ENCODE peak calls at places on chromosomes 3 and 15, in ten cellular contexts. G is hepatocyte, L is tibial artery, C is mesothelial cell of epicardium, H is AG04450, F is H9, M is endothelial cell, A is H1, X is neural crest cell, R is neural progenitor cell. S is an unnamed sample.

GRCh38 chr3:15404767-15405166 is 22.6 kb downstream of the METTL6 start:
- DNase-seq in X (no peak), G (no peak), A (no peak), C (no peak), H (no peak), F (no peak), R (no peak), L (no peak), M (no peak), S (no peak)

GRCh38 chr3:169813757-169814517 is 1.2 kb upstream of the LRRC34 start:
- DNase-seq in R (peak; percentile 41), A (peak; percentile 54), H (no peak), F (peak; percentile 82), M (no peak), X (no peak), G (peak; percentile 25), C (no peak), L (no peak), S (no peak)

GRCh38 chr3:112778298-112779008 is 68.2 kb downstream of the CD200R1L start:
- DNase-seq in X (no peak), L (no peak), M (no peak), H (peak; percentile 41), G (no peak), F (no peak), A (no peak), R (no peak), C (no peak), S (no peak)

GRCh38 chr3:33915796-33916589 is 117.6 kb downstream of the PDCD6IP start:
- DNase-seq in A (peak; percentile 5), M (no peak), G (no peak), H (no peak), F (no peak), C (no peak), X (no peak), L (no peak), R (peak; percentile 40), S (no peak)

GRCh38 chr15:82371649-82372048 is 22.4 kb upstream of the GOLGA6L10 start:
- DNase-seq in R (no peak), X (no peak), G (no peak), L (no peak), A (no peak), C (no peak), F (no peak), M (no peak), H (no peak), S (no peak)

GRCh38 chr3:41751597-41751996 is 210.3 kb downstream of the ULK4 start:
- DNase-seq in R (no peak), G (no peak), L (no peak), X (no peak), C (no peak), M (no peak), H (no peak), F (no peak), A (no peak), S (no peak)

GRCh38 chr3:57160046-57160730 is 5.0 kb downstream of the IL17RD start:
- DNase-seq in R (peak; percentile 37), F (peak; percentile 74), M (no peak), L (no peak), G (no peak), C (no peak), A (no peak), H (no peak), X (no peak), S (no peak)

GRCh38 chr3:33170531-33170930 is 48.1 kb downstream of the SUSD5 start:
- DNase-seq in M (no peak), X (no peak), H (no peak), R (no peak), F (no peak), A (no peak), L (no peak), G (no peak), C (no peak), S (no peak)

GRCh38 chr15:60397772-60398445 is at the start of gene ANXA2:
- DNase-seq in X (no peak), R (peak; percentile 67), F (peak; percentile 86), L (peak; percentile 85), M (peak; percentile 57), G (peak; percentile 97), H (no peak), C (peak; percentile 60), A (no peak), S (peak; percentile 81)

GRCh38 chr15:100718075-100718980 is 115.9 kb downstream of the ASB7 start:
- DNase-seq in M (no peak), C (no peak), X (no peak), A (no peak), G (no peak), R (no peak), H (no peak), L (no peak), F (peak; percentile 11), S (peak; percentile 44)
- TF ChIP-seq CTCF in M (no peak), C (no peak), X (no peak), A (no peak), G (no peak), R (no peak), H (no peak), L (no peak), F (no peak), S (no peak)

DNA sequence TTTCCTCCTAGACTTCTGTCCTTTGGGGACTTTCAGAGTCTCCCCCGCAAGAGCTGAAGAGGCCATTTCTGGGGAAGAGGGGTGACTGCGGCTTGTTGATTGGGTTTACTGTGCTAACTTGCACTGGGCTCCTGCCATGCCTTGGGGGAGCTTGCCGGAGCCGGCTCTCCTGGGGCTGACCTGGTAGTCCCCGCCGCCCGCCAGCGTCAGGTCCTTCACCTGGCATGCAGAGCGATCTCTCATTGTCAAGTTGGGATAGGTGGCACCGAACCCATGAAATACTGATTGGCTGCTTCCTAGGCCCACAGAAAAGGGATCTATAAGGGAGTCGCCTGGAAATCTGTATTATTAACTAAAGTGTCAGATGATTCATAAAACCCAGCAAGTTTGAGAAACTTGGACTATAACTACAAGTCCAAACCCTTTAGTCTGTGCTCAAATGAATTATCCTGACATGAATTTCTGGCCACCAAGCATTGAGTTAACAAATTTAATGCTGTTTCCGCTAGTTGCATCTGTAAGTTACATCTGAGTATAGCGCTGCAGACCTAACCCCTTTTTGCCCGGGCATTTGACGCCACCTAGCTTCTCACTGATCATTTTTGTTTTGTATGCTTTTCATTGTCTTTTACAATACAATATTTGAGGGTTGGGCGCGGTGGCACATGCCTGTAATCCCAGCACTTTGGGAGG is 605 bp upstream of the IMP3 start:
- DNase-seq in X (no peak), C (no peak), F (no peak), A (no peak), R (peak; percentile 33), L (no peak), H (no peak), M (no peak), G (peak; percentile 56), S (no peak)
- TF ChIP-seq CTCF in X (no peak), C (no peak), F (peak; percentile 24), A (no peak), R (peak; percentile 27), L (no peak), H (peak; percentile 31), M (no peak), G (peak; percentile 36), S (peak; percentile 31)

GRCh38 chr3:124584552-124585391 is 145.5 kb upstream of the UMPS start:
- DNase-seq in F (peak; percentile 90), X (peak; percentile 54), C (peak; percentile 41), M (peak; percentile 91), G (peak; percentile 90), H (no peak), R (peak; percentile 90), A (no peak), L (peak; percentile 67), S (peak; percentile 73)

GRCh38 chr3:124584245-124584551 is 146.1 kb upstream of the UMPS start:
- DNase-seq in X (no peak), C (no peak), M (no peak), R (no peak), F (no peak), G (no peak), A (no peak), L (no peak), H (no peak), S (no peak)

GRCh38 chr3:124587053-124587408 is 143.2 kb upstream of the UMPS start:
- DNase-seq in C (no peak), R (peak; percentile 8), X (no peak), F (peak; percentile 40), L (no peak), G (peak; percentile 58), A (no peak), M (peak; percentile 8), H (no peak), S (no peak)

GRCh38 chr3:124588036-124588435 is 142.2 kb upstream of the UMPS start:
- DNase-seq in G (no peak), X (no peak), H (no peak), M (no peak), C (no peak), F (no peak), R (no peak), L (no peak), A (no peak), S (no peak)

DNA sequence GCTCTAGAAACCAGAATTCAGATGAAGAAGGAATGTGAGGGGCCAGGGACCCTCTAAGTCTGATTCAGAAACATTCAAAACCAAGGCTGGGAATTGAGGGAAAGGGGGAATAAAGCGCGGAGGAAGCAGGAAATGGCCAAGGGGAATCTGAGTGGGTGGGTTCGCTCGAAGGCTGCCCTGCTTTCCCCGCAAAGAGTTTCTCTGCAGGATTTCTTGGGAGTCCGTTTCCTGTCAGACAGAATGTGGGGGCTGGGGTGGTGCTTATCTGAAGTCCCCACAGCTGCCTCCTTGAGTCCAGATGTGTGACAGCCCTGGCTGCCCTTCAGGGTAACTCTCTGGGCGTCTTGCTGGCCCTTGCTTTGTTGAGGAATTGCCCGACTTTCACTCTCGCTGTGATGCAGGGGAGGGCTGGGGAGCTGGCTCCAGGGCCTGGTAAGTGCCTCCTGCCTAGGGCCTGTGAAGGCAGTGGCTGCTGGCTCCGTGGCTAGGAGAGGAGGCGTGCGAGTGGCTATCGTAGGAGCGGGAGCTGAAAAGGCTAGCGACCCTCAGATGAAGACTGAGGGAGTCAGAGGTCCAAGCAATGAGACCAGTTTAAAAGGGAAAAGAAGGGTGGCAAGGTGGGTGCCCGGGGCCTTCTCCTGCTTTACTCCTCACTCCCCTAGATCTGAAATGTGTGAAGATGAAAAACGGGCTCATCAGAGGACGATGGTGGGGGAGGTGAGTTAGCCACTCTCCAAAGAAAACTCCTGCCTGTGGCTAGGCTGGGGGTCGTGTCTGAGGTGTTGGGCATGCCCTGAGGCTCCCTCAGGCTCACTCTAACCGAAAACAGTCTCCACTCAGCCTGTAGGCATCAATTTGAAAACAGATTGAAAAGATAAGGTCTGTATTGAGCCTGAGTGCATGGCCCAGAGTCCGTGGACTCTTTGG is 143.9 kb upstream of the UMPS start:
- DNase-seq in A (no peak), H (no peak), R (peak; percentile 68), F (peak; percentile 70), C (no peak), L (no peak), M (peak; percentile 43), G (peak; percentile 27), X (no peak), S (no peak)
- TF ChIP-seq CTCF in A (no peak), H (no peak), R (no peak), F (no peak), C (no peak), L (no peak), M (no peak), G (no peak), X (no peak), S (no peak)

DNA sequence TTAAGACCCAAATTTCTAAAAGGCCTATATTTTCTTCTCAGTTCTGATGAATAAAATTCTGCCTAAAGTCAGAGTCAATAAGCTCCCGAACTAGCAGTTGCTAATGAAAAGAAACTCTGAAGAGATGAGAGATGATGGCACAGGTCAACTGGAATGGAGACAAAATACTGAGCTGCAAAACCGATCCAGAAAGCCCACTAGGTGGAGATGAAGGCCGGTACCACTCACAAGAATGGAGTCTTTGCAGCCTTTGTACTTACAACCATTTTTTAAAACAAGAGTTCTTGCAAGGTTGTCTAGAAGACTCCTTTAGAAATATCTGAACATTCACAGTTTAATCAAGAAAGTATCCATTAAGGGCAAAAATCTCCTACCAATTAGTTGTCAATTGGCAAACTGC is 119.9 kb upstream of the TJP1 start:
- DNase-seq in R (peak; percentile 24), F (no peak), G (no peak), C (no peak), X (no peak), M (peak; percentile 30), L (no peak), A (no peak), H (no peak), S (no peak)
- TF ChIP-seq CTCF in R (peak; percentile 50), F (peak; percentile 65), G (peak; percentile 37), C (no peak), X (peak; percentile 41), M (peak; percentile 24), L (peak; percentile 12), A (peak; percentile 53), H (peak; percentile 43), S (peak; percentile 61)